ENCODE peak calls at places on chromosomes 5 and 9, in five cellular contexts. One of them, this sample, is unnamed.

GRCh38 chr5:67880876-67881275 is 334.7 kb upstream of the PIK3R1 start:
- DNase-seq in NCI-H82: no peak
- DNase-seq in activated naive CD4-positive, alpha-beta T cell: no peak
- DNase-seq in fibroblast of pulmonary artery: no peak
- DNase-seq in cardiac muscle cell: no peak
- DNase-seq in this sample: no peak

GRCh38 chr9:113568081-113568435 is 104.5 kb downstream of the RGS3 start:
- DNase-seq in fibroblast of pulmonary artery: no peak
- DNase-seq in cardiac muscle cell: no peak
- DNase-seq in activated naive CD4-positive, alpha-beta T cell: no peak
- DNase-seq in NCI-H82: no peak
- DNase-seq in this sample: no peak

GRCh38 chr5:59149271-59149670 is 566.4 kb downstream of the RAB3C start:
- DNase-seq in cardiac muscle cell: no peak
- DNase-seq in activated naive CD4-positive, alpha-beta T cell: no peak
- DNase-seq in fibroblast of pulmonary artery: no peak
- DNase-seq in NCI-H82: no peak
- DNase-seq in this sample: no peak

GRCh38 chr5:157552650-157553049 is 22.9 kb downstream of the ADAM19 start:
- DNase-seq in fibroblast of pulmonary artery: no peak
- DNase-seq in NCI-H82: no peak
- DNase-seq in cardiac muscle cell: no peak
- DNase-seq in activated naive CD4-positive, alpha-beta T cell: no peak
- DNase-seq in this sample: no peak

GRCh38 chr9:114007991-114008666 is 70.0 kb downstream of the AMBP start:
- DNase-seq in fibroblast of pulmonary artery: no peak
- DNase-seq in NCI-H82: no peak
- DNase-seq in cardiac muscle cell: no peak
- DNase-seq in activated naive CD4-positive, alpha-beta T cell: no peak
- DNase-seq in this sample: no peak

GRCh38 chr5:154971501-154971900 is 30.6 kb downstream of the MRPL22 start:
- DNase-seq in NCI-H82: no peak
- DNase-seq in fibroblast of pulmonary artery: peak; percentile 66
- DNase-seq in cardiac muscle cell: peak; percentile 66
- DNase-seq in activated naive CD4-positive, alpha-beta T cell: no peak
- DNase-seq in this sample: no peak

GRCh38 chr5:134438268-134438622 is 26.6 kb upstream of the CDKN2AIPNL start:
- DNase-seq in NCI-H82: no peak
- DNase-seq in cardiac muscle cell: peak; percentile 87
- DNase-seq in fibroblast of pulmonary artery: peak; percentile 90
- DNase-seq in activated naive CD4-positive, alpha-beta T cell: no peak
- DNase-seq in this sample: no peak

GRCh38 chr9:18863821-18864220 is 169.2 kb downstream of the SAXO1 start:
- DNase-seq in activated naive CD4-positive, alpha-beta T cell: no peak
- DNase-seq in fibroblast of pulmonary artery: no peak
- DNase-seq in NCI-H82: no peak
- DNase-seq in cardiac muscle cell: no peak
- DNase-seq in this sample: no peak

GRCh38 chr5:175750476-175751080 is 92.7 kb downstream of the HRH2 start:
- DNase-seq in fibroblast of pulmonary artery: no peak
- DNase-seq in cardiac muscle cell: no peak
- DNase-seq in activated naive CD4-positive, alpha-beta T cell: no peak
- DNase-seq in NCI-H82: peak; percentile 89
- DNase-seq in this sample: no peak

GRCh38 chr9:127397722-127398647 is 1.0 kb downstream of the SLC2A8 start:
- DNase-seq in cardiac muscle cell: peak; percentile 19
- DNase-seq in NCI-H82: peak; percentile 65
- DNase-seq in activated naive CD4-positive, alpha-beta T cell: no peak
- DNase-seq in fibroblast of pulmonary artery: peak; percentile 20
- DNase-seq in this sample: no peak

GRCh38 chr5:123819818-123820217 is 307.8 kb downstream of the CSNK1G3 start:
- DNase-seq in NCI-H82: no peak
- DNase-seq in cardiac muscle cell: peak; percentile 29
- DNase-seq in activated naive CD4-positive, alpha-beta T cell: no peak
- DNase-seq in fibroblast of pulmonary artery: peak; percentile 30
- DNase-seq in this sample: no peak

GRCh38 chr5:167280111-167280510 is 1011.3 kb upstream of the WWC1 start:
- DNase-seq in NCI-H82: no peak
- DNase-seq in fibroblast of pulmonary artery: no peak
- DNase-seq in cardiac muscle cell: no peak
- DNase-seq in activated naive CD4-positive, alpha-beta T cell: no peak
- DNase-seq in this sample: no peak

GRCh38 chr5:131171276-131171815 is 602 bp downstream of the LYRM7 start:
- DNase-seq in activated naive CD4-positive, alpha-beta T cell: no peak
- DNase-seq in cardiac muscle cell: no peak
- DNase-seq in NCI-H82: peak; percentile 35
- DNase-seq in fibroblast of pulmonary artery: no peak
- DNase-seq in this sample: no peak

GRCh38 chr9:132249123-132249522 is 87.3 kb downstream of the NTNG2 start:
- DNase-seq in NCI-H82: no peak
- DNase-seq in activated naive CD4-positive, alpha-beta T cell: no peak
- DNase-seq in cardiac muscle cell: no peak
- DNase-seq in fibroblast of pulmonary artery: no peak
- DNase-seq in this sample: no peak

GRCh38 chr9:91495450-91495849 is 71.8 kb upstream of the NFIL3 start:
- DNase-seq in cardiac muscle cell: peak; percentile 92
- DNase-seq in fibroblast of pulmonary artery: peak; percentile 89
- DNase-seq in activated naive CD4-positive, alpha-beta T cell: no peak
- DNase-seq in NCI-H82: no peak
- DNase-seq in this sample: no peak

GRCh38 chr9:71446499-71447411 is 321.6 kb downstream of the CEMIP2 start:
- DNase-seq in cardiac muscle cell: peak; percentile 72
- DNase-seq in activated naive CD4-positive, alpha-beta T cell: no peak
- DNase-seq in NCI-H82: peak; percentile 84
- DNase-seq in fibroblast of pulmonary artery: peak; percentile 68
- DNase-seq in this sample: no peak

GRCh38 chr5:171365351-171365750 is 22.3 kb upstream of the NPM1 start:
- DNase-seq in fibroblast of pulmonary artery: no peak
- DNase-seq in cardiac muscle cell: peak; percentile 36
- DNase-seq in activated naive CD4-positive, alpha-beta T cell: no peak
- DNase-seq in NCI-H82: peak; percentile 31
- DNase-seq in this sample: no peak

GRCh38 chr9:27939186-27939585 is 365.9 kb upstream of the C9orf72 start:
- DNase-seq in fibroblast of pulmonary artery: no peak
- DNase-seq in NCI-H82: peak; percentile 21
- DNase-seq in activated naive CD4-positive, alpha-beta T cell: no peak
- DNase-seq in cardiac muscle cell: no peak
- DNase-seq in this sample: no peak

GRCh38 chr9:70259512-70259802 is 679 bp downstream of the SMC5 start:
- DNase-seq in NCI-H82: peak; percentile 57
- DNase-seq in activated naive CD4-positive, alpha-beta T cell: no peak
- DNase-seq in fibroblast of pulmonary artery: no peak
- DNase-seq in cardiac muscle cell: no peak
- DNase-seq in this sample: no peak

GRCh38 chr5:136458481-136458880 is 93.1 kb upstream of the TRPC7 start:
- DNase-seq in NCI-H82: no peak
- DNase-seq in cardiac muscle cell: no peak
- DNase-seq in fibroblast of pulmonary artery: no peak
- DNase-seq in activated naive CD4-positive, alpha-beta T cell: no peak
- DNase-seq in this sample: no peak

GRCh38 chr9:126203313-126203712 is 123.3 kb upstream of the MVB12B start:
- DNase-seq in activated naive CD4-positive, alpha-beta T cell: no peak
- DNase-seq in fibroblast of pulmonary artery: no peak
- DNase-seq in cardiac muscle cell: no peak
- DNase-seq in NCI-H82: no peak
- DNase-seq in this sample: no peak

GRCh38 chr5:11302663-11303062 is 541.6 kb upstream of the DAP start:
- DNase-seq in cardiac muscle cell: no peak
- DNase-seq in NCI-H82: no peak
- DNase-seq in fibroblast of pulmonary artery: no peak
- DNase-seq in activated naive CD4-positive, alpha-beta T cell: no peak
- DNase-seq in this sample: no peak

GRCh38 chr9:71442937-71443336 is 321.5 kb upstream of the TRPM3 start:
- DNase-seq in cardiac muscle cell: no peak
- DNase-seq in activated naive CD4-positive, alpha-beta T cell: no peak
- DNase-seq in NCI-H82: no peak
- DNase-seq in fibroblast of pulmonary artery: no peak
- DNase-seq in this sample: no peak

GRCh38 chr5:118937393-118938061 is 50.8 kb downstream of the DTWD2 start:
- DNase-seq in cardiac muscle cell: peak; percentile 29
- DNase-seq in fibroblast of pulmonary artery: peak; percentile 7
- DNase-seq in NCI-H82: peak; percentile 48
- DNase-seq in activated naive CD4-positive, alpha-beta T cell: no peak
- DNase-seq in this sample: no peak

GRCh38 chr9:98656536-98656935 is 52.2 kb downstream of the GABBR2 start:
- DNase-seq in activated naive CD4-positive, alpha-beta T cell: no peak
- DNase-seq in fibroblast of pulmonary artery: no peak
- DNase-seq in cardiac muscle cell: no peak
- DNase-seq in NCI-H82: no peak
- DNase-seq in this sample: no peak

GRCh38 chr9:133609311-133610098 is at the start of gene FAM163B:
- DNase-seq in cardiac muscle cell: peak; percentile 69
- DNase-seq in activated naive CD4-positive, alpha-beta T cell: peak; percentile 47
- DNase-seq in NCI-H82: peak; percentile 62
- DNase-seq in fibroblast of pulmonary artery: peak; percentile 54
- DNase-seq in this sample: no peak

GRCh38 chr5:146126068-146126467 is 20.7 kb upstream of the PLAC8L1 start:
- DNase-seq in activated naive CD4-positive, alpha-beta T cell: no peak
- DNase-seq in cardiac muscle cell: no peak
- DNase-seq in NCI-H82: no peak
- DNase-seq in fibroblast of pulmonary artery: no peak
- DNase-seq in this sample: no peak

GRCh38 chr5:6722015-6722414 is 8.8 kb downstream of the TENT4A start:
- DNase-seq in cardiac muscle cell: peak; percentile 23
- DNase-seq in activated naive CD4-positive, alpha-beta T cell: no peak
- DNase-seq in NCI-H82: no peak
- DNase-seq in fibroblast of pulmonary artery: no peak
- DNase-seq in this sample: no peak

GRCh38 chr9:87498046-87498815 is 564 bp downstream of the DAPK1 start:
- DNase-seq in cardiac muscle cell: peak; percentile 63
- DNase-seq in NCI-H82: peak; percentile 42
- DNase-seq in fibroblast of pulmonary artery: peak; percentile 52
- DNase-seq in activated naive CD4-positive, alpha-beta T cell: no peak
- DNase-seq in this sample: no peak

GRCh38 chr5:66744040-66744439 is 147.8 kb downstream of the MAST4 start:
- DNase-seq in cardiac muscle cell: peak; percentile 91
- DNase-seq in activated naive CD4-positive, alpha-beta T cell: no peak
- DNase-seq in fibroblast of pulmonary artery: peak; percentile 83
- DNase-seq in NCI-H82: no peak
- DNase-seq in this sample: no peak

GRCh38 chr9:5013379-5013778 is 28.3 kb downstream of the JAK2 start:
- DNase-seq in cardiac muscle cell: peak; percentile 22
- DNase-seq in NCI-H82: no peak
- DNase-seq in fibroblast of pulmonary artery: peak; percentile 17
- DNase-seq in activated naive CD4-positive, alpha-beta T cell: no peak
- DNase-seq in this sample: no peak

GRCh38 chr9:111743275-111743674 is 51.5 kb downstream of the SHOC1 start:
- DNase-seq in activated naive CD4-positive, alpha-beta T cell: no peak
- DNase-seq in NCI-H82: no peak
- DNase-seq in fibroblast of pulmonary artery: peak; percentile 82
- DNase-seq in cardiac muscle cell: peak; percentile 72
- DNase-seq in this sample: no peak

GRCh38 chr5:90932052-90932699 is 373.6 kb downstream of the ADGRV1 start:
- DNase-seq in cardiac muscle cell: peak; percentile 72
- DNase-seq in fibroblast of pulmonary artery: peak; percentile 81
- DNase-seq in activated naive CD4-positive, alpha-beta T cell: no peak
- DNase-seq in NCI-H82: peak; percentile 18
- DNase-seq in this sample: no peak

This sample was measured in activated T-helper 1 cell treated with anti-CD3 and anti-CD28 coated beads, Interleukin-2, amount 50 U/mL, for 16 hours.